ENCODE peak calls at places on chromosomes 2 and 18, in ten cellular contexts. G is SK-MEL-5, M is T-helper 2 cell, N is NCI-H146, U is NCI-H1417, I is NCI-H2029 treated with DMSO at 0.1 percent for 48 hours, B is nephron progenitor cell, H is RWPE1, X is NCI-H524, D is DMS153. C is an unnamed sample.

GRCh38 chr2:235937936-235938335 is 230.2 kb downstream of the GBX2 start:
- DNase-seq in G (no peak), M (no peak), N (no peak), U (no peak), I (no peak), B (no peak), H (no peak), X (no peak), D (no peak), C (no peak)

GRCh38 chr18:51561821-51562220 is 364.3 kb upstream of the MEX3C start:
- DNase-seq in G (no peak), M (no peak), N (no peak), U (no peak), I (no peak), B (no peak), H (no peak), X (no peak), D (no peak), C (no peak)

GRCh38 chr2:104262714-104263113 is 591.2 kb upstream of the POU3F3 start:
- DNase-seq in G (no peak), M (no peak), N (no peak), U (no peak), I (no peak), B (no peak), H (no peak), X (no peak), D (no peak), C (no peak)

GRCh38 chr18:5518899-5519371 is 24.9 kb downstream of the EPB41L3 start:
- DNase-seq in G (no peak), M (no peak), N (no peak), U (no peak), I (no peak), B (no peak), H (no peak), X (peak; percentile 63), D (no peak), C (no peak)

GRCh38 chr2:133004623-133005022 is 334.6 kb upstream of the LYPD1 start:
- DNase-seq in G (no peak), M (no peak), N (no peak), U (no peak), I (no peak), B (peak; percentile 9), H (no peak), X (no peak), D (no peak), C (no peak)

GRCh38 chr2:103898561-103898960 is 955.4 kb upstream of the POU3F3 start:
- DNase-seq in G (no peak), M (no peak), N (no peak), U (no peak), I (no peak), B (no peak), H (no peak), X (no peak), D (no peak), C (no peak)

GRCh38 chr2:64338910-64339500 is 115.0 kb upstream of the LGALSL start:
- DNase-seq in G (no peak), M (no peak), N (peak; percentile 29), U (peak; percentile 39), I (no peak), B (no peak), H (no peak), X (no peak), D (no peak), C (no peak)

GRCh38 chr2:237497820-237498128 is 10.7 kb downstream of the MLPH start:
- DNase-seq in G (no peak), M (no peak), N (no peak), U (no peak), I (no peak), B (no peak), H (no peak), X (no peak), D (no peak), C (no peak)

GRCh38 chr18:39414009-39414700 is 1848.6 kb upstream of the CELF4 start:
- DNase-seq in G (peak; percentile 43), M (no peak), N (no peak), U (no peak), I (no peak), B (no peak), H (peak; percentile 46), X (no peak), D (no peak), C (no peak)

GRCh38 chr2:233807966-233808892 is 30.1 kb downstream of the MROH2A start:
- DNase-seq in G (no peak), M (no peak), N (no peak), U (no peak), I (no peak), B (no peak), H (no peak), X (no peak), D (no peak), C (no peak)

GRCh38 chr2:62305421-62306176 is 109.7 kb downstream of the B3GNT2 start:
- DNase-seq in G (no peak), M (no peak), N (peak; percentile 57), U (peak; percentile 35), I (peak; percentile 36), B (no peak), H (no peak), X (peak; percentile 16), D (peak; percentile 56), C (peak; percentile 69)

GRCh38 chr2:147099845-147100244 is 745.0 kb upstream of the ACVR2A start:
- DNase-seq in G (no peak), M (no peak), N (no peak), U (no peak), I (no peak), B (no peak), H (peak; percentile 44), X (no peak), D (no peak), C (no peak)

GRCh38 chr2:126655066-126655465 is 892 bp upstream of the GYPC start:
- DNase-seq in G (peak; percentile 32), M (no peak), N (no peak), U (no peak), I (no peak), B (peak; percentile 22), H (no peak), X (peak; percentile 82), D (no peak), C (no peak)

GRCh38 chr2:238240761-238241711 is 1.2 kb upstream of the HES6 start:
- DNase-seq in G (no peak), M (no peak), N (peak; percentile 98), U (peak; percentile 90), I (peak; percentile 62), B (peak; percentile 85), H (peak; percentile 39), X (peak; percentile 96), D (peak; percentile 92), C (no peak)

GRCh38 chr2:73008261-73009159 is 63.0 kb downstream of the SFXN5 start:
- DNase-seq in G (no peak), M (no peak), N (no peak), U (no peak), I (no peak), B (no peak), H (no peak), X (no peak), D (no peak), C (no peak)

GRCh38 chr2:199707584-199708185 is 143.3 kb downstream of the FTCDNL1 start:
- DNase-seq in G (peak; percentile 6), M (no peak), N (no peak), U (no peak), I (no peak), B (no peak), H (no peak), X (no peak), D (peak; percentile 4), C (no peak)

C was measured in GM12878.